ENCODE peak calls at places on chromosomes 4 and X, in six cellular contexts. E is astrocyte of the cerebellum; G is anterior cingulate cortex; M is substantia nigra; D is stimulated activated CD4-positive, alpha-beta T cell treated with anti-CD3 and anti-CD28 coated beads, TNF-alpha, amount 100 ng/mL, for 1 hour; J is mesendoderm. T is an unnamed sample.

GRCh38 chr4:177125656-177126055 is 184.0 kb upstream of the NEIL3 start:
- DNase-seq in E (no peak), G (no peak), M (no peak), D (no peak), J (no peak), T (no peak)

GRCh38 chr4:54277691-54278090 is 48.6 kb downstream of the PDGFRA start:
- DNase-seq in E (peak), G (no peak), M (no peak), D (no peak), J (no peak), T (no peak)

GRCh38 chr4:16779028-16779675 is 119.3 kb downstream of the LDB2 start:
- DNase-seq in E (peak), G (no peak), M (no peak), D (no peak), J (no peak), T (no peak)

GRCh38 chrX:41459714-41460113 is 12.6 kb downstream of the NYX start:
- DNase-seq in E (no peak), G (no peak), M (no peak), D (no peak), J (no peak), T (no peak)

GRCh38 chrX:1491851-1492349 is 39.2 kb upstream of the ASMTL start:
- DNase-seq in E (no peak), G (no peak), M (no peak), D (no peak), J (peak), T (no peak)

GRCh38 chr4:4869731-4870483 is 10.4 kb downstream of the MSX1 start:
- DNase-seq in E (no peak), G (no peak), M (no peak), D (no peak), J (peak), T (peak)

GRCh38 chrX:115582871-115583729 is 22.1 kb downstream of the PLS3 start:
- DNase-seq in E (no peak), G (no peak), M (no peak), D (no peak), J (peak), T (peak)

GRCh38 chr4:74228691-74229640 is 71.0 kb downstream of the MTHFD2L start:
- DNase-seq in E (peak), G (no peak), M (no peak), D (peak), J (peak), T (peak)

GRCh38 chrX:50609796-50610195 is 139.2 kb upstream of the DGKK start:
- DNase-seq in E (no peak), G (no peak), M (no peak), D (no peak), J (no peak), T (no peak)

GRCh38 chr4:112550728-112551127 is 34.7 kb upstream of the NEUROG2 start:
- DNase-seq in E (no peak), G (no peak), M (no peak), D (no peak), J (no peak), T (no peak)

T was measured in NCI-H82.